ENCODE peak calls at places on chromosomes 7 and 10, in eight cellular contexts. One of them, this sample, is unnamed. For H3K36me3 and H3K4me1, the result is how much of the 10 kb centered on the place peaks cover.

GRCh38 chr10:80382989-80383388 is 25.4 kb upstream of the PRXL2A start:
- DNase-seq in iPS DF 6.9: peak
- DNase-seq in left ventricle myocardium inferior: no peak
- DNase-seq in heart left ventricle: peak
- DNase-seq in PC-3: no peak
- DNase-seq in uterus: peak
- DNase-seq in upper lobe of left lung: no peak
- DNase-seq in neuronal stem cell: no peak
- DNase-seq in this sample: peak

GRCh38 chr7:69430502-69431145 is 167.7 kb upstream of the AUTS2 start:
- DNase-seq in uterus: peak
- DNase-seq in upper lobe of left lung: no peak
- DNase-seq in left ventricle myocardium inferior: peak
- DNase-seq in neuronal stem cell: no peak
- DNase-seq in iPS DF 6.9: no peak
- DNase-seq in PC-3: no peak
- DNase-seq in heart left ventricle: peak
- DNase-seq in this sample: no peak

GRCh38 chr10:83925133-83925532 is 214.2 kb upstream of the GHITM start:
- DNase-seq in heart left ventricle: no peak
- DNase-seq in left ventricle myocardium inferior: no peak
- DNase-seq in PC-3: no peak
- DNase-seq in upper lobe of left lung: no peak
- DNase-seq in uterus: no peak
- DNase-seq in neuronal stem cell: no peak
- DNase-seq in iPS DF 6.9: peak
- DNase-seq in this sample: no peak

GRCh38 chr7:98754041-98754479 is 115.8 kb downstream of the TMEM130 start:
- DNase-seq in iPS DF 6.9: no peak
- DNase-seq in heart left ventricle: no peak
- DNase-seq in left ventricle myocardium inferior: no peak
- DNase-seq in uterus: no peak
- DNase-seq in neuronal stem cell: peak
- DNase-seq in upper lobe of left lung: no peak
- DNase-seq in PC-3: peak
- DNase-seq in this sample: no peak

GRCh38 chr7:88789480-88790064 is 6.0 kb downstream of the TEX47 start:
- DNase-seq in heart left ventricle: no peak
- DNase-seq in neuronal stem cell: no peak
- DNase-seq in upper lobe of left lung: no peak
- DNase-seq in uterus: no peak
- DNase-seq in PC-3: peak
- DNase-seq in left ventricle myocardium inferior: no peak
- DNase-seq in iPS DF 6.9: no peak
- DNase-seq in this sample: peak

GRCh38 chr7:27842094-27842493 is 102.1 kb downstream of the TAX1BP1 start:
- DNase-seq in iPS DF 6.9: no peak
- DNase-seq in PC-3: no peak
- DNase-seq in uterus: no peak
- DNase-seq in upper lobe of left lung: no peak
- DNase-seq in neuronal stem cell: no peak
- DNase-seq in heart left ventricle: no peak
- DNase-seq in left ventricle myocardium inferior: no peak
- DNase-seq in this sample: no peak

GRCh38 chr10:103570844-103571655 is 77.5 kb downstream of the NEURL1 start:
- DNase-seq in upper lobe of left lung: no peak
- DNase-seq in left ventricle myocardium inferior: no peak
- DNase-seq in PC-3: no peak
- DNase-seq in uterus: no peak
- DNase-seq in iPS DF 6.9: no peak
- DNase-seq in heart left ventricle: no peak
- DNase-seq in neuronal stem cell: no peak
- DNase-seq in this sample: no peak

GRCh38 chr7:44325811-44326241 is 432 bp upstream of the CAMK2B start:
- DNase-seq in heart left ventricle: no peak
- DNase-seq in uterus: no peak
- DNase-seq in iPS DF 6.9: no peak
- DNase-seq in PC-3: no peak
- DNase-seq in upper lobe of left lung: no peak
- DNase-seq in neuronal stem cell: no peak
- DNase-seq in left ventricle myocardium inferior: no peak
- DNase-seq in this sample: no peak

GRCh38 chr10:103776878-103777591 is 78.3 kb downstream of the SH3PXD2A start:
- DNase-seq in heart left ventricle: peak
- DNase-seq in PC-3: no peak
- DNase-seq in neuronal stem cell: no peak
- DNase-seq in iPS DF 6.9: no peak
- DNase-seq in uterus: peak
- DNase-seq in upper lobe of left lung: no peak
- DNase-seq in left ventricle myocardium inferior: peak
- DNase-seq in this sample: no peak

GRCh38 chr10:112952282-112952991 is 2.4 kb downstream of the TCF7L2 start:
- DNase-seq in PC-3: no peak
- DNase-seq in left ventricle myocardium inferior: peak
- DNase-seq in uterus: peak
- DNase-seq in iPS DF 6.9: no peak
- DNase-seq in upper lobe of left lung: peak
- DNase-seq in heart left ventricle: peak
- DNase-seq in neuronal stem cell: no peak
- DNase-seq in this sample: no peak

GRCh38 chr10:124056337-124056980 is 36.9 kb downstream of the CHST15 start:
- DNase-seq in uterus: no peak
- DNase-seq in iPS DF 6.9: no peak
- DNase-seq in PC-3: no peak
- DNase-seq in heart left ventricle: no peak
- DNase-seq in upper lobe of left lung: no peak
- DNase-seq in neuronal stem cell: no peak
- DNase-seq in left ventricle myocardium inferior: no peak
- DNase-seq in this sample: no peak

GRCh38 chr10:86970152-86970886 is 2.0 kb downstream of the ADIRF start:
- DNase-seq in uterus: peak
- DNase-seq in left ventricle myocardium inferior: peak
- DNase-seq in neuronal stem cell: no peak
- DNase-seq in upper lobe of left lung: peak
- DNase-seq in heart left ventricle: peak
- DNase-seq in PC-3: peak
- DNase-seq in iPS DF 6.9: no peak
- DNase-seq in this sample: no peak

GRCh38 chr10:77165445-77166316 is 471.9 kb downstream of the KCNMA1 start:
- DNase-seq in left ventricle myocardium inferior: no peak
- DNase-seq in neuronal stem cell: peak
- DNase-seq in upper lobe of left lung: peak
- DNase-seq in iPS DF 6.9: peak
- DNase-seq in uterus: peak
- DNase-seq in heart left ventricle: peak
- DNase-seq in PC-3: peak
- DNase-seq in this sample: peak

GRCh38 chr7:82202107-82202506 is 241.5 kb downstream of the CACNA2D1 start:
- DNase-seq in iPS DF 6.9: no peak
- DNase-seq in uterus: no peak
- DNase-seq in heart left ventricle: no peak
- DNase-seq in left ventricle myocardium inferior: peak
- DNase-seq in neuronal stem cell: no peak
- DNase-seq in PC-3: no peak
- DNase-seq in upper lobe of left lung: no peak
- DNase-seq in this sample: no peak

GRCh38 chr7:134752006-134752760 is 27.3 kb upstream of the CALD1 start:
- DNase-seq in upper lobe of left lung: no peak
- DNase-seq in uterus: no peak
- DNase-seq in heart left ventricle: no peak
- DNase-seq in PC-3: peak
- DNase-seq in neuronal stem cell: no peak
- DNase-seq in iPS DF 6.9: no peak
- DNase-seq in left ventricle myocardium inferior: no peak
- DNase-seq in this sample: no peak

GRCh38 chr7:134669845-134670373 is 23.3 kb downstream of the BPGM start:
- DNase-seq in neuronal stem cell: no peak
- DNase-seq in heart left ventricle: peak
- DNase-seq in iPS DF 6.9: no peak
- DNase-seq in upper lobe of left lung: peak
- DNase-seq in left ventricle myocardium inferior: no peak
- DNase-seq in uterus: no peak
- DNase-seq in PC-3: peak
- DNase-seq in this sample: peak

GRCh38 chr7:122082670-122083069 is 61.4 kb downstream of the AASS start:
- DNase-seq in heart left ventricle: no peak
- DNase-seq in left ventricle myocardium inferior: no peak
- DNase-seq in PC-3: no peak
- DNase-seq in uterus: no peak
- DNase-seq in neuronal stem cell: peak
- DNase-seq in upper lobe of left lung: no peak
- DNase-seq in iPS DF 6.9: no peak
- DNase-seq in this sample: no peak
- H3K36me3 ChIP-seq in heart left ventricle: under half
- H3K36me3 ChIP-seq in left ventricle myocardium inferior: half or more
- H3K36me3 ChIP-seq in PC-3: under half
- H3K36me3 ChIP-seq in uterus: under half
- H3K36me3 ChIP-seq in neuronal stem cell: under half
- H3K36me3 ChIP-seq in upper lobe of left lung: half or more
- H3K36me3 ChIP-seq in iPS DF 6.9: under half
- H3K36me3 ChIP-seq in this sample: under half

GRCh38 chr10:98363188-98363587 is 51.8 kb downstream of the PYROXD2 start:
- DNase-seq in iPS DF 6.9: no peak
- DNase-seq in PC-3: peak
- DNase-seq in left ventricle myocardium inferior: no peak
- DNase-seq in heart left ventricle: no peak
- DNase-seq in upper lobe of left lung: peak
- DNase-seq in neuronal stem cell: no peak
- DNase-seq in uterus: no peak
- DNase-seq in this sample: no peak

GRCh38 chr10:98357208-98357836 is 57.7 kb downstream of the PYROXD2 start:
- DNase-seq in left ventricle myocardium inferior: no peak
- DNase-seq in PC-3: no peak
- DNase-seq in heart left ventricle: no peak
- DNase-seq in uterus: no peak
- DNase-seq in neuronal stem cell: no peak
- DNase-seq in upper lobe of left lung: no peak
- DNase-seq in iPS DF 6.9: no peak
- DNase-seq in this sample: no peak

GRCh38 chr10:98361636-98362035 is 53.3 kb downstream of the PYROXD2 start:
- DNase-seq in iPS DF 6.9: no peak
- DNase-seq in uterus: no peak
- DNase-seq in PC-3: no peak
- DNase-seq in neuronal stem cell: no peak
- DNase-seq in upper lobe of left lung: no peak
- DNase-seq in heart left ventricle: no peak
- DNase-seq in left ventricle myocardium inferior: no peak
- DNase-seq in this sample: no peak

GRCh38 chr10:98364432-98365102 is 50.4 kb downstream of the PYROXD2 start:
- DNase-seq in upper lobe of left lung: no peak
- DNase-seq in uterus: no peak
- DNase-seq in iPS DF 6.9: no peak
- DNase-seq in neuronal stem cell: no peak
- DNase-seq in heart left ventricle: no peak
- DNase-seq in left ventricle myocardium inferior: no peak
- DNase-seq in PC-3: no peak
- DNase-seq in this sample: no peak

GRCh38 chr10:98361131-98361633 is 53.8 kb downstream of the PYROXD2 start:
- DNase-seq in upper lobe of left lung: peak
- DNase-seq in uterus: peak
- DNase-seq in heart left ventricle: peak
- DNase-seq in PC-3: no peak
- DNase-seq in neuronal stem cell: no peak
- DNase-seq in left ventricle myocardium inferior: peak
- DNase-seq in iPS DF 6.9: no peak
- DNase-seq in this sample: no peak
- H3K4me1 ChIP-seq in upper lobe of left lung: under half
- H3K4me1 ChIP-seq in uterus: under half
- H3K4me1 ChIP-seq in heart left ventricle: under half
- H3K4me1 ChIP-seq in PC-3: under half
- H3K4me1 ChIP-seq in neuronal stem cell: under half
- H3K4me1 ChIP-seq in left ventricle myocardium inferior: under half
- H3K4me1 ChIP-seq in iPS DF 6.9: under half
- H3K4me1 ChIP-seq in this sample: under half

DNA sequence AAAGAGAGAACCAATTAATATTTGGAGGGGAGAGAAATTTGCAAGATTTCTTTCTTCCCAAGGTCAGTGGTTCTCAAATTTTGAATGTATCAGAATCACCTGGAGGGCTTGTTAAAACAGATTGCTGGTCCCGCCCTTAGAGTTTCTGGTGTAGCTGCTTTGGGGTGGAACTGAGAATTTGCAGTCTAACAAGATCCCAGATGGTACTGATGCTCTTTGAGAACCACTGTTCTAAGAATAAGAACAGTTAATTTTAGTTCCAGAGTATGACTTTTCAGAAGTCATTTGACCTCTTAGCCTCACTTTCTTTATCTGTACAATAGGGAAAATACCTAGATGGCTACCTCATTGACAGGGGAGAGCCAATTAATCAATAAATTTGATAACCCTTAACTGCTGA is 161.6 kb downstream of the PRKG1 start:
- DNase-seq in left ventricle myocardium inferior: no peak
- DNase-seq in PC-3: no peak
- DNase-seq in uterus: no peak
- DNase-seq in heart left ventricle: no peak
- DNase-seq in iPS DF 6.9: no peak
- DNase-seq in neuronal stem cell: no peak
- DNase-seq in upper lobe of left lung: no peak
- DNase-seq in this sample: no peak
- H3K36me3 ChIP-seq in left ventricle myocardium inferior: under half
- H3K36me3 ChIP-seq in PC-3: under half
- H3K36me3 ChIP-seq in uterus: under half
- H3K36me3 ChIP-seq in heart left ventricle: under half
- H3K36me3 ChIP-seq in iPS DF 6.9: under half
- H3K36me3 ChIP-seq in neuronal stem cell: under half
- H3K36me3 ChIP-seq in upper lobe of left lung: under half
- H3K36me3 ChIP-seq in this sample: under half

GRCh38 chr10:33388325-33388724 is 53.9 kb upstream of the NRP1 start:
- DNase-seq in neuronal stem cell: no peak
- DNase-seq in uterus: no peak
- DNase-seq in iPS DF 6.9: no peak
- DNase-seq in PC-3: no peak
- DNase-seq in heart left ventricle: no peak
- DNase-seq in upper lobe of left lung: no peak
- DNase-seq in left ventricle myocardium inferior: no peak
- DNase-seq in this sample: no peak

GRCh38 chr10:33390046-33390445 is 55.6 kb upstream of the NRP1 start:
- DNase-seq in heart left ventricle: no peak
- DNase-seq in PC-3: peak
- DNase-seq in iPS DF 6.9: no peak
- DNase-seq in upper lobe of left lung: no peak
- DNase-seq in uterus: no peak
- DNase-seq in left ventricle myocardium inferior: no peak
- DNase-seq in neuronal stem cell: no peak
- DNase-seq in this sample: no peak

GRCh38 chr10:33387720-33388119 is 53.3 kb upstream of the NRP1 start:
- DNase-seq in uterus: no peak
- DNase-seq in heart left ventricle: no peak
- DNase-seq in neuronal stem cell: no peak
- DNase-seq in upper lobe of left lung: no peak
- DNase-seq in iPS DF 6.9: no peak
- DNase-seq in PC-3: no peak
- DNase-seq in left ventricle myocardium inferior: no peak
- DNase-seq in this sample: no peak

GRCh38 chr10:33386926-33387325 is 52.5 kb upstream of the NRP1 start:
- DNase-seq in uterus: no peak
- DNase-seq in upper lobe of left lung: no peak
- DNase-seq in heart left ventricle: no peak
- DNase-seq in neuronal stem cell: no peak
- DNase-seq in PC-3: no peak
- DNase-seq in iPS DF 6.9: no peak
- DNase-seq in left ventricle myocardium inferior: no peak
- DNase-seq in this sample: no peak

GRCh38 chr10:33388805-33389204 is 54.3 kb upstream of the NRP1 start:
- DNase-seq in uterus: no peak
- DNase-seq in iPS DF 6.9: no peak
- DNase-seq in PC-3: no peak
- DNase-seq in left ventricle myocardium inferior: no peak
- DNase-seq in heart left ventricle: no peak
- DNase-seq in upper lobe of left lung: no peak
- DNase-seq in neuronal stem cell: no peak
- DNase-seq in this sample: no peak
- H3K4me1 ChIP-seq in uterus: under half
- H3K4me1 ChIP-seq in iPS DF 6.9: under half
- H3K4me1 ChIP-seq in PC-3: under half
- H3K4me1 ChIP-seq in left ventricle myocardium inferior: under half
- H3K4me1 ChIP-seq in heart left ventricle: under half
- H3K4me1 ChIP-seq in upper lobe of left lung: under half
- H3K4me1 ChIP-seq in neuronal stem cell: under half
- H3K4me1 ChIP-seq in this sample: under half

This sample was measured in Panc1.